ENCODE peak calls at places on chromosomes 4 and X, in nine cellular contexts. One of them, this sample, is unnamed.

GRCh38 chrX:46913710-46914109 is 1.5 kb downstream of the JADE3 start:
- DNase-seq in chondrocyte: no peak
- DNase-seq in bronchial epithelial cell: peak
- DNase-seq in endothelial cell: peak
- DNase-seq in IMR-90: peak
- DNase-seq in B cell: peak
- DNase-seq in kidney: peak
- DNase-seq in uterus: peak
- DNase-seq in fibroblast of mammary gland: peak
- DNase-seq in this sample: no peak

GRCh38 chrX:623268-623598 is 7.4 kb upstream of the SHOX start:
- DNase-seq in fibroblast of mammary gland: no peak
- DNase-seq in IMR-90: no peak
- DNase-seq in uterus: no peak
- DNase-seq in kidney: no peak
- DNase-seq in endothelial cell: no peak
- DNase-seq in chondrocyte: no peak
- DNase-seq in bronchial epithelial cell: no peak
- DNase-seq in B cell: no peak
- DNase-seq in this sample: no peak

GRCh38 chrX:56812515-56813105 is 83.6 kb downstream of the NBDY start:
- DNase-seq in kidney: no peak
- DNase-seq in chondrocyte: no peak
- DNase-seq in endothelial cell: no peak
- DNase-seq in fibroblast of mammary gland: no peak
- DNase-seq in B cell: peak
- DNase-seq in bronchial epithelial cell: no peak
- DNase-seq in IMR-90: no peak
- DNase-seq in uterus: no peak
- DNase-seq in this sample: no peak

GRCh38 chr4:109408711-109409110 is 24.9 kb upstream of the SEC24B start:
- DNase-seq in B cell: no peak
- DNase-seq in IMR-90: no peak
- DNase-seq in fibroblast of mammary gland: no peak
- DNase-seq in chondrocyte: no peak
- DNase-seq in endothelial cell: no peak
- DNase-seq in kidney: no peak
- DNase-seq in uterus: no peak
- DNase-seq in bronchial epithelial cell: no peak
- DNase-seq in this sample: no peak

GRCh38 chr4:1099684-1100335 is 13.6 kb downstream of the RNF212 start:
- DNase-seq in IMR-90: no peak
- DNase-seq in uterus: no peak
- DNase-seq in chondrocyte: no peak
- DNase-seq in B cell: no peak
- DNase-seq in kidney: no peak
- DNase-seq in bronchial epithelial cell: no peak
- DNase-seq in endothelial cell: no peak
- DNase-seq in fibroblast of mammary gland: no peak
- DNase-seq in this sample: no peak

GRCh38 chrX:110317079-110317819 is 636 bp downstream of the AMMECR1 start:
- DNase-seq in kidney: no peak
- DNase-seq in fibroblast of mammary gland: peak
- DNase-seq in chondrocyte: peak
- DNase-seq in B cell: no peak
- DNase-seq in bronchial epithelial cell: peak
- DNase-seq in uterus: peak
- DNase-seq in endothelial cell: peak
- DNase-seq in IMR-90: no peak
- DNase-seq in this sample: no peak

GRCh38 chr4:139933104-139933503 is 220.9 kb downstream of the MAML3 start:
- DNase-seq in kidney: no peak
- DNase-seq in B cell: no peak
- DNase-seq in uterus: no peak
- DNase-seq in IMR-90: no peak
- DNase-seq in bronchial epithelial cell: no peak
- DNase-seq in fibroblast of mammary gland: no peak
- DNase-seq in endothelial cell: no peak
- DNase-seq in chondrocyte: no peak
- DNase-seq in this sample: no peak

GRCh38 chr4:184196730-184197355 is 20.8 kb downstream of the ENPP6 start:
- DNase-seq in IMR-90: no peak
- DNase-seq in bronchial epithelial cell: peak
- DNase-seq in chondrocyte: no peak
- DNase-seq in endothelial cell: no peak
- DNase-seq in fibroblast of mammary gland: no peak
- DNase-seq in B cell: no peak
- DNase-seq in kidney: no peak
- DNase-seq in uterus: no peak
- DNase-seq in this sample: no peak

GRCh38 chr4:16642897-16643296 is 255.5 kb downstream of the LDB2 start:
- DNase-seq in kidney: no peak
- DNase-seq in chondrocyte: no peak
- DNase-seq in IMR-90: no peak
- DNase-seq in B cell: no peak
- DNase-seq in bronchial epithelial cell: no peak
- DNase-seq in uterus: no peak
- DNase-seq in fibroblast of mammary gland: peak
- DNase-seq in endothelial cell: no peak
- DNase-seq in this sample: no peak
- TF ChIP-seq CTCF in kidney: no peak
- TF ChIP-seq CTCF in chondrocyte: no peak
- TF ChIP-seq CTCF in IMR-90: peak
- TF ChIP-seq CTCF in B cell: no peak
- TF ChIP-seq CTCF in bronchial epithelial cell: no peak
- TF ChIP-seq CTCF in uterus: no peak
- TF ChIP-seq CTCF in fibroblast of mammary gland: peak
- TF ChIP-seq CTCF in endothelial cell: no peak
- TF ChIP-seq CTCF in this sample: no peak

GRCh38 chrX:125132274-125132673 is 187.4 kb upstream of the TEX13C start:
- DNase-seq in bronchial epithelial cell: peak
- DNase-seq in kidney: no peak
- DNase-seq in endothelial cell: no peak
- DNase-seq in chondrocyte: no peak
- DNase-seq in fibroblast of mammary gland: peak
- DNase-seq in IMR-90: peak
- DNase-seq in B cell: no peak
- DNase-seq in uterus: no peak
- DNase-seq in this sample: no peak
- TF ChIP-seq CTCF in bronchial epithelial cell: peak
- TF ChIP-seq CTCF in kidney: peak
- TF ChIP-seq CTCF in endothelial cell: peak
- TF ChIP-seq CTCF in chondrocyte: peak
- TF ChIP-seq CTCF in fibroblast of mammary gland: peak
- TF ChIP-seq CTCF in IMR-90: peak
- TF ChIP-seq CTCF in B cell: no peak
- TF ChIP-seq CTCF in uterus: no peak
- TF ChIP-seq CTCF in this sample: no peak

GRCh38 chr4:118683513-118683912 is 1.7 kb upstream of the METTL14 start:
- DNase-seq in fibroblast of mammary gland: peak
- DNase-seq in IMR-90: no peak
- DNase-seq in kidney: no peak
- DNase-seq in uterus: no peak
- DNase-seq in endothelial cell: no peak
- DNase-seq in B cell: no peak
- DNase-seq in bronchial epithelial cell: peak
- DNase-seq in chondrocyte: no peak
- DNase-seq in this sample: no peak

GRCh38 chr4:118680808-118681207 is 4.4 kb upstream of the METTL14 start:
- DNase-seq in uterus: no peak
- DNase-seq in endothelial cell: no peak
- DNase-seq in fibroblast of mammary gland: no peak
- DNase-seq in chondrocyte: no peak
- DNase-seq in B cell: no peak
- DNase-seq in bronchial epithelial cell: no peak
- DNase-seq in kidney: no peak
- DNase-seq in IMR-90: no peak
- DNase-seq in this sample: no peak

GRCh38 chr4:118684873-118685811 is at the start of gene METTL14:
- DNase-seq in fibroblast of mammary gland: peak
- DNase-seq in bronchial epithelial cell: peak
- DNase-seq in endothelial cell: peak
- DNase-seq in B cell: peak
- DNase-seq in chondrocyte: peak
- DNase-seq in kidney: peak
- DNase-seq in IMR-90: peak
- DNase-seq in uterus: peak
- DNase-seq in this sample: peak

DNA sequence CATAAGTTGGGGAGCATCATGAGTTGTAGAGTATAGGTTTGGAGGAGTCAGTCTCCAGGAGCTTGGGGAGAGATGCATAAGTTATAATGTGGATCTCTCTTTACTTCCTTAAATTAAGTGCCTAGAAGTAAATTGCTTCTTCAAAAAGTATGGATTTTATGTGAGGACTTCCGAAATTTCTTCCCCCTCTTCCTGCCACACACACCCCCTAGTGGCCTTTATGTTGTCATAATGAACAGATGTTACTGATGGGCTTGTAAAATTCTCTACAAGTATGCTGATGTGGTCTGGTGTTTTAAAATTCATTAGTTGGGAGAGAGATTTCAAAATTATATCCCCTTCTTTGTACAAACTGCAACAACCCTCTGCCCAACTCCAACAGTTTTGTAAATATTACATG is 2.3 kb upstream of the METTL14 start:
- DNase-seq in IMR-90: peak
- DNase-seq in fibroblast of mammary gland: peak
- DNase-seq in B cell: no peak
- DNase-seq in uterus: no peak
- DNase-seq in bronchial epithelial cell: peak
- DNase-seq in kidney: no peak
- DNase-seq in endothelial cell: no peak
- DNase-seq in chondrocyte: no peak
- DNase-seq in this sample: no peak
- TF ChIP-seq CTCF in IMR-90: peak
- TF ChIP-seq CTCF in fibroblast of mammary gland: peak
- TF ChIP-seq CTCF in B cell: peak
- TF ChIP-seq CTCF in uterus: no peak
- TF ChIP-seq CTCF in bronchial epithelial cell: peak
- TF ChIP-seq CTCF in kidney: no peak
- TF ChIP-seq CTCF in endothelial cell: peak
- TF ChIP-seq CTCF in chondrocyte: peak
- TF ChIP-seq CTCF in this sample: peak

GRCh38 chr4:75705198-75705712 is 19.1 kb upstream of the USO1 start:
- DNase-seq in endothelial cell: no peak
- DNase-seq in fibroblast of mammary gland: no peak
- DNase-seq in bronchial epithelial cell: no peak
- DNase-seq in kidney: no peak
- DNase-seq in B cell: no peak
- DNase-seq in uterus: no peak
- DNase-seq in chondrocyte: no peak
- DNase-seq in IMR-90: no peak
- DNase-seq in this sample: no peak

GRCh38 chr4:75710246-75710645 is 14.1 kb upstream of the USO1 start:
- DNase-seq in bronchial epithelial cell: no peak
- DNase-seq in chondrocyte: no peak
- DNase-seq in endothelial cell: no peak
- DNase-seq in kidney: no peak
- DNase-seq in fibroblast of mammary gland: no peak
- DNase-seq in IMR-90: no peak
- DNase-seq in uterus: no peak
- DNase-seq in B cell: no peak
- DNase-seq in this sample: no peak

GRCh38 chr4:75702919-75703411 is 21.4 kb upstream of the USO1 start:
- DNase-seq in endothelial cell: no peak
- DNase-seq in uterus: no peak
- DNase-seq in chondrocyte: no peak
- DNase-seq in B cell: no peak
- DNase-seq in kidney: no peak
- DNase-seq in fibroblast of mammary gland: no peak
- DNase-seq in bronchial epithelial cell: no peak
- DNase-seq in IMR-90: no peak
- DNase-seq in this sample: no peak

GRCh38 chr4:75708218-75708691 is 16.1 kb upstream of the USO1 start:
- DNase-seq in bronchial epithelial cell: no peak
- DNase-seq in IMR-90: no peak
- DNase-seq in uterus: no peak
- DNase-seq in endothelial cell: peak
- DNase-seq in fibroblast of mammary gland: no peak
- DNase-seq in kidney: no peak
- DNase-seq in chondrocyte: no peak
- DNase-seq in B cell: no peak
- DNase-seq in this sample: no peak
- TF ChIP-seq CTCF in bronchial epithelial cell: no peak
- TF ChIP-seq CTCF in IMR-90: peak
- TF ChIP-seq CTCF in uterus: no peak
- TF ChIP-seq CTCF in endothelial cell: no peak
- TF ChIP-seq CTCF in fibroblast of mammary gland: peak
- TF ChIP-seq CTCF in kidney: peak
- TF ChIP-seq CTCF in chondrocyte: peak
- TF ChIP-seq CTCF in B cell: peak
- TF ChIP-seq CTCF in this sample: no peak

GRCh38 chrX:9342581-9343051 is 122.2 kb upstream of the TBL1X start:
- DNase-seq in B cell: peak
- DNase-seq in fibroblast of mammary gland: peak
- DNase-seq in endothelial cell: peak
- DNase-seq in bronchial epithelial cell: no peak
- DNase-seq in chondrocyte: no peak
- DNase-seq in IMR-90: peak
- DNase-seq in kidney: peak
- DNase-seq in uterus: peak
- DNase-seq in this sample: peak

GRCh38 chrX:9341305-9342201 is 123.3 kb upstream of the TBL1X start:
- DNase-seq in uterus: peak
- DNase-seq in bronchial epithelial cell: no peak
- DNase-seq in B cell: peak
- DNase-seq in IMR-90: peak
- DNase-seq in chondrocyte: no peak
- DNase-seq in kidney: peak
- DNase-seq in fibroblast of mammary gland: peak
- DNase-seq in endothelial cell: no peak
- DNase-seq in this sample: no peak

GRCh38 chrX:9340619-9341304 is 124.1 kb upstream of the TBL1X start:
- DNase-seq in chondrocyte: no peak
- DNase-seq in uterus: peak
- DNase-seq in fibroblast of mammary gland: peak
- DNase-seq in bronchial epithelial cell: no peak
- DNase-seq in IMR-90: peak
- DNase-seq in kidney: no peak
- DNase-seq in endothelial cell: no peak
- DNase-seq in B cell: peak
- DNase-seq in this sample: no peak

GRCh38 chrX:9339603-9340569 is 125.0 kb upstream of the TBL1X start:
- DNase-seq in bronchial epithelial cell: no peak
- DNase-seq in endothelial cell: no peak
- DNase-seq in fibroblast of mammary gland: no peak
- DNase-seq in chondrocyte: no peak
- DNase-seq in kidney: peak
- DNase-seq in uterus: peak
- DNase-seq in IMR-90: no peak
- DNase-seq in B cell: no peak
- DNase-seq in this sample: no peak

DNA sequence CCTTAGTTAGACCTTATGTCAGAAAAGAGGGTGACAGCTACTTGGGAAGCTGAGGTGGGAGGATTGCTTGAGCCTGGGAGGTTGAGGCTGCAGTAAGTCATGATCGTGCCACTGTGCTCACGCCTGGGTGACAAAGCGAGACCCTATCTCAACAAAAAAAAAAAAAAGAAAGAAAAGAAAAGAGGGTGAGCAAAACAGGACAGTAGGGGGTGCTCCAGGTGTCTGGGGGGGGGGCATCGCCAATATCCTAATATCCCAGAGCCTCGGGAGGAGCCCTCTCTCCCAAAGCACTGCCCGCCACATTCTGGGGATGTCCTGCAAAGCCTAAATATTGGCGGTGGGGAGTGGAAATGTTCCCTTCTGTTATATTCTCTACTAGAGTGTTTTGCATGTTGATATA is 120.9 kb upstream of the TBL1X start:
- DNase-seq in chondrocyte: no peak
- DNase-seq in bronchial epithelial cell: no peak
- DNase-seq in B cell: no peak
- DNase-seq in kidney: no peak
- DNase-seq in endothelial cell: no peak
- DNase-seq in fibroblast of mammary gland: no peak
- DNase-seq in IMR-90: no peak
- DNase-seq in uterus: no peak
- DNase-seq in this sample: no peak
- TF ChIP-seq CTCF in chondrocyte: no peak
- TF ChIP-seq CTCF in bronchial epithelial cell: no peak
- TF ChIP-seq CTCF in B cell: no peak
- TF ChIP-seq CTCF in kidney: no peak
- TF ChIP-seq CTCF in endothelial cell: no peak
- TF ChIP-seq CTCF in fibroblast of mammary gland: no peak
- TF ChIP-seq CTCF in IMR-90: no peak
- TF ChIP-seq CTCF in uterus: no peak
- TF ChIP-seq CTCF in this sample: no peak